ENCODE peak calls at places on chromosome 14, in six cellular contexts. M, A, I, J, C and N are unnamed samples.

GRCh38 chr14:97359391-97359790 is 562.2 kb downstream of the VRK1 start:
- DNase-seq in I (no peak), A (no peak), J (no peak), M (no peak), C (no peak), N (no peak)

GRCh38 chr14:104933721-104934379 is 9.2 kb downstream of the PLD4 start:
- DNase-seq in M (no peak), I (no peak), J (no peak), C (no peak), A (no peak), N (no peak)

GRCh38 chr14:57634335-57634734 is 140.7 kb upstream of the CCDC198 start:
- DNase-seq in I (no peak), A (no peak), M (no peak), C (no peak), J (no peak), N (no peak)

GRCh38 chr14:97106166-97106565 is 309.0 kb downstream of the VRK1 start:
- DNase-seq in J (no peak), I (peak), M (peak), C (no peak), A (no peak), N (no peak)

GRCh38 chr14:24813089-24813815 is 179.3 kb upstream of the GZMB start:
- DNase-seq in J (no peak), M (no peak), A (no peak), I (no peak), C (no peak), N (no peak)

GRCh38 chr14:84825481-84825880 is 704.5 kb upstream of the FLRT2 start:
- DNase-seq in I (no peak), C (no peak), M (no peak), A (peak), J (no peak), N (no peak)

GRCh38 chr14:104894331-104895206 is 29.5 kb downstream of the CEP170B start:
- DNase-seq in J (no peak), C (no peak), I (no peak), M (no peak), A (no peak), N (no peak)

GRCh38 chr14:55800443-55800842 is 220.4 kb downstream of the KTN1 start:
- DNase-seq in I (no peak), M (no peak), C (no peak), A (no peak), J (no peak), N (no peak)

GRCh38 chr14:95408731-95409471 is 89.2 kb upstream of the CLMN start:
- DNase-seq in I (no peak), M (no peak), C (no peak), A (no peak), J (no peak), N (no peak)

GRCh38 chr14:49992448-49992847 is 99.6 kb downstream of the ARF6 start:
- DNase-seq in C (no peak), M (no peak), I (no peak), A (no peak), J (no peak), N (no peak)

GRCh38 chr14:82180057-82180620 is 646.5 kb upstream of the SEL1L start:
- DNase-seq in A (no peak), I (no peak), C (no peak), M (no peak), J (no peak), N (no peak)

GRCh38 chr14:73645248-73645610 is 443 bp downstream of the DNAL1 start:
- DNase-seq in M (no peak), J (no peak), A (no peak), I (no peak), C (no peak), N (no peak)

GRCh38 chr14:106378191-106378590 is 851.8 kb downstream of the TMEM121 start:
- DNase-seq in J (no peak), I (no peak), M (no peak), A (no peak), C (no peak), N (no peak)

GRCh38 chr14:57714487-57714899 is 151.4 kb downstream of the SLC35F4 start:
- DNase-seq in J (no peak), C (no peak), I (peak), A (no peak), M (no peak), N (no peak)

GRCh38 chr14:65131176-65131765 is 29.0 kb upstream of the MAX start:
- DNase-seq in A (peak), J (peak), I (no peak), C (no peak), M (no peak), N (no peak)

GRCh38 chr14:72921396-72921795 is 4.9 kb upstream of the DCAF4 start:
- DNase-seq in C (no peak), I (no peak), M (no peak), J (no peak), A (no peak), N (no peak)

GRCh38 chr14:22070119-22070982 is 396.7 kb upstream of the OR4E1 start:
- DNase-seq in M (no peak), J (no peak), A (peak), I (no peak), C (peak), N (peak)

GRCh38 chr14:31124197-31124596 is 83.4 kb downstream of the HECTD1 start:
- DNase-seq in M (no peak), J (no peak), I (no peak), C (no peak), A (no peak), N (peak)

GRCh38 chr14:69181491-69181890 is 9.8 kb upstream of the EXD2 start:
- DNase-seq in A (peak), I (no peak), C (no peak), J (no peak), M (no peak), N (no peak)

GRCh38 chr14:76257842-76258397 is 106.2 kb downstream of the GPATCH2L start:
- DNase-seq in C (no peak), I (no peak), J (no peak), A (no peak), M (no peak), N (no peak)

GRCh38 chr14:81269100-81269978 is 48.6 kb upstream of the GTF2A1 start:
- DNase-seq in J (peak), C (no peak), A (peak), M (peak), I (peak), N (peak)

GRCh38 chr14:68521952-68522509 is 270.8 kb downstream of the ZFP36L1 start:
- DNase-seq in I (no peak), C (no peak), M (no peak), J (no peak), A (no peak), N (no peak)

GRCh38 chr14:28613526-28613925 is 153.1 kb upstream of the FOXG1 start:
- DNase-seq in J (peak), A (no peak), C (no peak), M (no peak), I (no peak), N (no peak)

GRCh38 chr14:103522649-103523582 is at the start of gene CKB:
- DNase-seq in A (peak), J (no peak), I (peak), C (no peak), M (no peak), N (no peak)

GRCh38 chr14:104897286-104898194 is 27.1 kb upstream of the PLD4 start:
- DNase-seq in M (no peak), I (no peak), A (no peak), J (no peak), C (no peak), N (no peak)